ENCODE peak calls at places on chromosomes 2 and 18, in eight cellular contexts. N is body of pancreas, Z is suprapubic skin, V is ovary, G is K562, D is IMR-90, H is transverse colon, Y is gastrocnemius medialis. T is an unnamed sample.

GRCh38 chr2:182456784-182457183 is 29.9 kb upstream of the PDE1A start:
- DNase-seq in N (no peak), Z (no peak), V (no peak), G (no peak), D (peak), H (no peak), Y (no peak), T (no peak)

GRCh38 chr2:21772624-21773023 is 648.9 kb downstream of the TDRD15 start:
- DNase-seq in N (no peak), Z (no peak), V (no peak), G (no peak), D (peak), H (no peak), Y (no peak), T (no peak)

GRCh38 chr2:232142049-232142448 is 180.5 kb downstream of the DIS3L2 start:
- DNase-seq in N (peak), Z (no peak), V (peak), G (peak), D (peak), H (no peak), Y (no peak), T (no peak)

GRCh38 chr18:48228841-48229240 is 180.3 kb downstream of the ZBTB7C start:
- DNase-seq in N (no peak), Z (no peak), V (no peak), G (no peak), D (no peak), H (no peak), Y (no peak), T (no peak)

GRCh38 chr18:76569644-76570415 is 74.8 kb upstream of the ZNF516 start:
- DNase-seq in N (no peak), Z (no peak), V (no peak), G (no peak), D (no peak), H (no peak), Y (no peak), T (no peak)

GRCh38 chr18:59220784-59221765 is 1.1 kb downstream of the GRP start:
- DNase-seq in N (no peak), Z (no peak), V (no peak), G (no peak), D (no peak), H (no peak), Y (no peak), T (no peak)

GRCh38 chr18:12598181-12598921 is 59.6 kb downstream of the SPIRE1 start:
- DNase-seq in N (peak), Z (no peak), V (no peak), G (no peak), D (peak), H (no peak), Y (no peak), T (no peak)

GRCh38 chr2:28300489-28300888 is 92.2 kb upstream of the FOSL2 start:
- DNase-seq in N (no peak), Z (no peak), V (no peak), G (no peak), D (peak), H (no peak), Y (no peak), T (no peak)

GRCh38 chr2:178478102-178478441 is 328 bp downstream of the FKBP7 start:
- DNase-seq in N (peak), Z (no peak), V (no peak), G (peak), D (peak), H (peak), Y (no peak), T (no peak)

GRCh38 chr18:63207825-63208224 is 111.7 kb downstream of the BCL2 start:
- DNase-seq in N (no peak), Z (no peak), V (no peak), G (no peak), D (no peak), H (no peak), Y (no peak), T (no peak)

GRCh38 chr18:26621161-26622026 is 73.0 kb upstream of the KCTD1 start:
- DNase-seq in N (peak), Z (no peak), V (no peak), G (peak), D (no peak), H (peak), Y (no peak), T (no peak)

GRCh38 chr2:226483745-226484619 is 315.6 kb downstream of the IRS1 start:
- DNase-seq in N (no peak), Z (no peak), V (no peak), G (no peak), D (peak), H (no peak), Y (no peak), T (no peak)

GRCh38 chr18:24913507-24914147 is 438.3 kb downstream of the ZNF521 start:
- DNase-seq in N (no peak), Z (peak), V (no peak), G (no peak), D (no peak), H (no peak), Y (no peak), T (peak)

GRCh38 chr2:168025487-168026203 is 221.8 kb downstream of the STK39 start:
- DNase-seq in N (no peak), Z (no peak), V (no peak), G (no peak), D (no peak), H (no peak), Y (no peak), T (no peak)

GRCh38 chr2:183037660-183038340 is 457 bp downstream of the NCKAP1 start:
- DNase-seq in N (peak), Z (peak), V (peak), G (peak), D (no peak), H (peak), Y (peak), T (peak)

GRCh38 chr2:124193706-124194105 is 168.6 kb downstream of the CNTNAP5 start:
- DNase-seq in N (no peak), Z (no peak), V (no peak), G (no peak), D (no peak), H (no peak), Y (no peak), T (no peak)

GRCh38 chr2:143937563-143938346 is 582.2 kb downstream of the ZEB2 start:
- DNase-seq in N (peak), Z (no peak), V (peak), G (no peak), D (no peak), H (no peak), Y (no peak), T (no peak)

GRCh38 chr2:96887419-96888081 is 17.7 kb upstream of the SEMA4C start:
- DNase-seq in N (no peak), Z (no peak), V (no peak), G (no peak), D (no peak), H (no peak), Y (peak), T (peak)

GRCh38 chr2:96890252-96890651 is 20.4 kb upstream of the SEMA4C start:
- DNase-seq in N (no peak), Z (no peak), V (no peak), G (no peak), D (no peak), H (no peak), Y (no peak), T (no peak)

GRCh38 chr2:96890726-96891385 is 21.0 kb upstream of the SEMA4C start:
- DNase-seq in N (no peak), Z (no peak), V (no peak), G (no peak), D (peak), H (no peak), Y (no peak), T (no peak)

GRCh38 chr2:96885432-96886137 is 15.7 kb upstream of the SEMA4C start:
- DNase-seq in N (no peak), Z (no peak), V (no peak), G (no peak), D (no peak), H (no peak), Y (no peak), T (no peak)

GRCh38 chr2:96888082-96889011 is 18.5 kb upstream of the SEMA4C start:
- DNase-seq in N (peak), Z (no peak), V (no peak), G (no peak), D (no peak), H (peak), Y (peak), T (peak)
- H3K4me3 ChIP-seq in N (no peak), Z (peak), V (no peak), G (no peak), D (no peak), H (no peak), Y (no peak), T (no peak)

GRCh38 chr18:35343936-35344735 is at the start of gene ZNF24:
- DNase-seq in N (peak), Z (peak), V (peak), G (peak), D (peak), H (peak), Y (peak), T (peak)
- TF ChIP-seq POLR2A in N (peak), Z (peak), V (peak), G (peak), D (peak), H (peak), Y (peak), T (peak)

GRCh38 chr2:129877289-129877741 is 102.2 kb upstream of the RAB6C start:
- DNase-seq in N (peak), Z (peak), V (peak), G (peak), D (peak), H (peak), Y (peak), T (peak)

GRCh38 chr2:129879614-129880180 is 99.8 kb upstream of the RAB6C start:
- DNase-seq in N (no peak), Z (no peak), V (no peak), G (no peak), D (no peak), H (no peak), Y (no peak), T (peak)

GRCh38 chr2:129880309-129880708 is 99.2 kb upstream of the RAB6C start:
- DNase-seq in N (no peak), Z (no peak), V (no peak), G (no peak), D (no peak), H (no peak), Y (no peak), T (peak)

GRCh38 chr2:129877795-129878775 is 101.4 kb upstream of the RAB6C start:
- DNase-seq in N (no peak), Z (no peak), V (no peak), G (no peak), D (peak), H (no peak), Y (peak), T (peak)

DNA sequence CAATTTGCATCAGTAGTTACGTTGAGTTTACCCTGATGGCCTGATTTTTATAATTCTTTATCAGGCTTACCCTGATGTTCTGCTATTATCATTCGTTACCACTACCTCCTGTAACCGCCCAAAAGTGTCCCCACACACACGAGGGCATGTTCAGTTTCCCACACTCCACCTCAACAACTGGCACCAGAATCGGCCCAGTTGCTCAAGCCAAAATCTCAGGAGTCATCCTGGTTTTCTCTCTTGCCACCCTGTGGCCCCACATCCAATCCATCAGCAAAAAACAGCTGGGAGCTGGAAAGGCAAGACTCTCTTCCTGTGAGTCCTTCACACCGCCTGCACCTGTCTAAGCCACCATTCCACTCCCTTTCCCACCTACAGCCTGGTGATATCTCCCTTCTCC is 102.9 kb upstream of the RAB6C start:
- DNase-seq in N (no peak), Z (no peak), V (no peak), G (no peak), D (no peak), H (no peak), Y (no peak), T (no peak)
- H3K4me3 ChIP-seq in N (no peak), Z (peak), V (peak), G (no peak), D (no peak), H (peak), Y (peak), T (no peak)

GRCh38 chr2:119173556-119174060 is 15.1 kb upstream of the C1QL2 start:
- DNase-seq in N (no peak), Z (no peak), V (no peak), G (no peak), D (no peak), H (no peak), Y (no peak), T (no peak)

GRCh38 chr2:119174993-119175347 is 16.4 kb upstream of the C1QL2 start:
- DNase-seq in N (no peak), Z (no peak), V (no peak), G (no peak), D (no peak), H (no peak), Y (no peak), T (no peak)

GRCh38 chr2:119177171-119177837 is 18.8 kb upstream of the C1QL2 start:
- DNase-seq in N (no peak), Z (no peak), V (no peak), G (no peak), D (no peak), H (no peak), Y (no peak), T (no peak)

GRCh38 chr2:119174216-119174992 is 15.9 kb upstream of the C1QL2 start:
- DNase-seq in N (peak), Z (peak), V (no peak), G (peak), D (no peak), H (peak), Y (no peak), T (no peak)

DNA sequence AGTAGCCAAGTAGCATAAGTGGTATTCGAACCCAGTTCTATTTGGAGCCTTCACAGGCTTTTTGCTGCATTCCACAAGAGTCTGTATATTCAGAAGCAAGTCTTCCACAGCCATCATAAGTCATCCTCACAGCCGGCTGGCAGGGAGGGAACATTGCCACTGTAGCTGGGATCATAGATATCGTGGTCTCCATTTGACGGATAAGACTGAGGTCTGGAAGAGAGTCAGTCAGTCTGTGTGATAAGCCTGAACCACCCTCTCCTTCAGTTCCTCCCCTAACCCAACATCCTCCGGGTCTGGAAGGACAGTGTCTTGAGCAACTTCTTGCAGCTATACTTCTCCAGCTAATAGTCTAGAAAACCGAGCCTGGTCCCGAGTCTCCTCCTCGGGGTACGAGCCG is 17.0 kb upstream of the C1QL2 start:
- DNase-seq in N (no peak), Z (no peak), V (no peak), G (peak), D (no peak), H (no peak), Y (no peak), T (no peak)
- TF ChIP-seq POLR2A in N (no peak), Z (no peak), V (no peak), G (no peak), D (no peak), H (no peak), Y (no peak), T (no peak)

GRCh38 chr2:174617713-174618112 is 20.1 kb upstream of the WIPF1 start:
- DNase-seq in N (no peak), Z (no peak), V (no peak), G (no peak), D (no peak), H (no peak), Y (no peak), T (no peak)
- H3K4me3 ChIP-seq in N (no peak), Z (no peak), V (no peak), G (no peak), D (no peak), H (no peak), Y (no peak), T (no peak)

DNA sequence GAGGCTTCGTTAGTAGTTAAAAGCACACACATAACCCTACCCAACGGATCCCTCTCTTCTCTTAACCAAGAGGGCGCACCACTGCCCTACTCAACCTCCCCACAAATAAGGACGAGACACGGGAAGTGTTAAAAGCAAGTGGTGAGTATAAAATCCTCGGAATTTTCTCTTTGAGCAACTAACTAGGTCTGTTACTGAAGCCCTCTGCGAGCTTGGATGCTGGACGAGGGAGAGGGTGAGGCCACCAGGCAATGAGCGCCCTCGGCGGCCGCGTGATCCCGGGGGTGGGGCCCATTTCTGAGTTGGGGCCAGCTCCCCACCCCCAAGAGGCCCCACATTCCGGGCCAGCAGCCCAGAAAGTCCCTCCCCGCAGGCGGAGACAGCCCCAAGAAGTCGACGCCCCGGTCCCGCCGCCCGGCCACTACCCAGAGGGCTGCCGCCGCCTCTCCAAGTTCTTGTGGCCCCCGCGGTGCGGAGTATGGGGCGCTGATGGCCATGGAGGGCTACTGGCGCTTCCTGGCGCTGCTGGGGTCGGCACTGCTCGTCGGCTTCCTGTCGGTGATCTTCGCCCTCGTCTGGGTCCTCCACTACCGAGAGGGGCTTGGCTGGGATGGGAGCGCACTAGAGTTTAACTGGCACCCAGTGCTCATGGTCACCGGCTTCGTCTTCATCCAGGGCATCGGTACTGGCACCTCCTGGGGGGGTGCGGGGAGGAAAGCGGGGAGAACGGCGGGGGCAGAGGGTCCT is at the start of gene CYBRD1:
- DNase-seq in N (peak), Z (peak), V (peak), G (peak), D (peak), H (peak), Y (peak), T (peak)
- TF ChIP-seq POLR2A in N (peak), Z (peak), V (peak), G (peak), D (peak), H (peak), Y (peak), T (no peak)

GRCh38 chr2:48548871-48549270 is 18.9 kb downstream of the STON1 start:
- DNase-seq in N (no peak), Z (no peak), V (no peak), G (no peak), D (peak), H (no peak), Y (no peak), T (no peak)

GRCh38 chr2:48543895-48544294 is 13.9 kb downstream of the STON1 start:
- DNase-seq in N (no peak), Z (no peak), V (no peak), G (no peak), D (no peak), H (no peak), Y (no peak), T (no peak)

GRCh38 chr2:48541696-48542389 is 11.9 kb downstream of the STON1 start:
- DNase-seq in N (no peak), Z (no peak), V (no peak), G (no peak), D (no peak), H (no peak), Y (no peak), T (no peak)

GRCh38 chr2:48540237-48540935 is 10.4 kb downstream of the STON1 start:
- DNase-seq in N (no peak), Z (no peak), V (no peak), G (no peak), D (no peak), H (no peak), Y (no peak), T (no peak)

GRCh38 chr2:48545244-48545643 is 15.3 kb downstream of the STON1 start:
- DNase-seq in N (no peak), Z (no peak), V (no peak), G (peak), D (no peak), H (no peak), Y (no peak), T (peak)
- H3K4me3 ChIP-seq in N (no peak), Z (no peak), V (no peak), G (no peak), D (no peak), H (no peak), Y (no peak), T (no peak)

T was measured in lower leg skin.